ENCODE peak calls at places on chromosomes 4 and X, in nine cellular contexts. One of them, this sample, is unnamed.

GRCh38 chrX:22950278-22951266 is 49.2 kb upstream of the DDX53 start:
- DNase-seq in IMR-90: peak; percentile 89
- DNase-seq in tibial nerve: no peak
- DNase-seq in endodermal cell: no peak
- DNase-seq in dorsolateral prefrontal cortex: no peak
- DNase-seq in left ventricle myocardium inferior: no peak
- DNase-seq in colonic mucosa: peak; percentile 18
- DNase-seq in psoas muscle: no peak
- DNase-seq in uterus: no peak
- DNase-seq in this sample: peak; percentile 46

GRCh38 chr4:106316773-106317409 is 541 bp downstream of the AIMP1 start:
- DNase-seq in IMR-90: no peak
- DNase-seq in tibial nerve: no peak
- DNase-seq in endodermal cell: no peak
- DNase-seq in dorsolateral prefrontal cortex: no peak
- DNase-seq in left ventricle myocardium inferior: no peak
- DNase-seq in colonic mucosa: no peak
- DNase-seq in psoas muscle: no peak
- DNase-seq in uterus: no peak
- DNase-seq in this sample: no peak

GRCh38 chrX:10050481-10050880 is 83.3 kb downstream of the CLDN34 start:
- DNase-seq in IMR-90: peak; percentile 8
- DNase-seq in tibial nerve: no peak
- DNase-seq in endodermal cell: peak; percentile 76
- DNase-seq in dorsolateral prefrontal cortex: no peak
- DNase-seq in left ventricle myocardium inferior: peak; percentile 22
- DNase-seq in colonic mucosa: no peak
- DNase-seq in psoas muscle: no peak
- DNase-seq in uterus: no peak
- DNase-seq in this sample: no peak

GRCh38 chrX:42028113-42028512 is 104.8 kb upstream of the CASK start:
- DNase-seq in IMR-90: no peak
- DNase-seq in tibial nerve: no peak
- DNase-seq in endodermal cell: no peak
- DNase-seq in dorsolateral prefrontal cortex: no peak
- DNase-seq in left ventricle myocardium inferior: no peak
- DNase-seq in colonic mucosa: no peak
- DNase-seq in psoas muscle: no peak
- DNase-seq in uterus: no peak
- DNase-seq in this sample: no peak

GRCh38 chr4:5220028-5220427 is 168.7 kb downstream of the STK32B start:
- DNase-seq in IMR-90: peak; percentile 29
- DNase-seq in tibial nerve: no peak
- DNase-seq in endodermal cell: peak; percentile 66
- DNase-seq in dorsolateral prefrontal cortex: no peak
- DNase-seq in left ventricle myocardium inferior: no peak
- DNase-seq in colonic mucosa: no peak
- DNase-seq in psoas muscle: no peak
- DNase-seq in uterus: no peak
- DNase-seq in this sample: peak; percentile 2

GRCh38 chr4:159398236-159398638 is 295.4 kb downstream of the RAPGEF2 start:
- DNase-seq in IMR-90: peak; percentile 63
- DNase-seq in tibial nerve: no peak
- DNase-seq in endodermal cell: no peak
- DNase-seq in dorsolateral prefrontal cortex: no peak
- DNase-seq in left ventricle myocardium inferior: no peak
- DNase-seq in colonic mucosa: no peak
- DNase-seq in psoas muscle: no peak
- DNase-seq in uterus: no peak
- DNase-seq in this sample: no peak

GRCh38 chrX:104566921-104567501 is 1.0 kb downstream of the IL1RAPL2 start:
- DNase-seq in IMR-90: no peak
- DNase-seq in tibial nerve: no peak
- DNase-seq in endodermal cell: peak; percentile 60
- DNase-seq in dorsolateral prefrontal cortex: no peak
- DNase-seq in left ventricle myocardium inferior: no peak
- DNase-seq in colonic mucosa: no peak
- DNase-seq in psoas muscle: no peak
- DNase-seq in uterus: no peak
- DNase-seq in this sample: no peak

GRCh38 chr4:101597204-101597603 is 193.3 kb upstream of the BANK1 start:
- DNase-seq in IMR-90: no peak
- DNase-seq in tibial nerve: no peak
- DNase-seq in endodermal cell: no peak
- DNase-seq in dorsolateral prefrontal cortex: no peak
- DNase-seq in left ventricle myocardium inferior: no peak
- DNase-seq in colonic mucosa: no peak
- DNase-seq in psoas muscle: no peak
- DNase-seq in uterus: no peak
- DNase-seq in this sample: no peak

GRCh38 chr4:78551420-78552351 is at the start of gene ANXA3:
- DNase-seq in IMR-90: no peak
- DNase-seq in tibial nerve: no peak
- DNase-seq in endodermal cell: peak; percentile 91
- DNase-seq in dorsolateral prefrontal cortex: no peak
- DNase-seq in left ventricle myocardium inferior: peak; percentile 66
- DNase-seq in colonic mucosa: peak; percentile 83
- DNase-seq in psoas muscle: peak; percentile 26
- DNase-seq in uterus: no peak
- DNase-seq in this sample: peak; percentile 78

GRCh38 chrX:12704706-12705105 is 86.5 kb upstream of the PRPS2 start:
- DNase-seq in IMR-90: no peak
- DNase-seq in tibial nerve: no peak
- DNase-seq in endodermal cell: no peak
- DNase-seq in dorsolateral prefrontal cortex: no peak
- DNase-seq in left ventricle myocardium inferior: no peak
- DNase-seq in colonic mucosa: no peak
- DNase-seq in psoas muscle: no peak
- DNase-seq in uterus: no peak
- DNase-seq in this sample: no peak

GRCh38 chrX:139820358-139820984 is 112.4 kb downstream of the ATP11C start:
- DNase-seq in IMR-90: no peak
- DNase-seq in tibial nerve: no peak
- DNase-seq in endodermal cell: no peak
- DNase-seq in dorsolateral prefrontal cortex: no peak
- DNase-seq in left ventricle myocardium inferior: no peak
- DNase-seq in colonic mucosa: no peak
- DNase-seq in psoas muscle: no peak
- DNase-seq in uterus: no peak
- DNase-seq in this sample: no peak

GRCh38 chr4:65311120-65311519 is 359.2 kb downstream of the EPHA5 start:
- DNase-seq in IMR-90: no peak
- DNase-seq in tibial nerve: no peak
- DNase-seq in endodermal cell: no peak
- DNase-seq in dorsolateral prefrontal cortex: no peak
- DNase-seq in left ventricle myocardium inferior: no peak
- DNase-seq in colonic mucosa: no peak
- DNase-seq in psoas muscle: no peak
- DNase-seq in uterus: no peak
- DNase-seq in this sample: no peak

GRCh38 chr4:1470816-1471442 is 64.7 kb upstream of the NKX1-1 start:
- DNase-seq in IMR-90: no peak
- DNase-seq in tibial nerve: no peak
- DNase-seq in endodermal cell: peak; percentile 30
- DNase-seq in dorsolateral prefrontal cortex: peak; percentile 13
- DNase-seq in left ventricle myocardium inferior: no peak
- DNase-seq in colonic mucosa: no peak
- DNase-seq in psoas muscle: no peak
- DNase-seq in uterus: peak; percentile 4
- DNase-seq in this sample: no peak

GRCh38 chr4:151530783-151531182 is 121.8 kb downstream of the FHIP1A start:
- DNase-seq in IMR-90: no peak
- DNase-seq in tibial nerve: no peak
- DNase-seq in endodermal cell: no peak
- DNase-seq in dorsolateral prefrontal cortex: no peak
- DNase-seq in left ventricle myocardium inferior: no peak
- DNase-seq in colonic mucosa: no peak
- DNase-seq in psoas muscle: no peak
- DNase-seq in uterus: no peak
- DNase-seq in this sample: no peak

GRCh38 chr4:123481034-123481433 is 84.4 kb downstream of the SPRY1 start:
- DNase-seq in IMR-90: peak; percentile 92
- DNase-seq in tibial nerve: no peak
- DNase-seq in endodermal cell: no peak
- DNase-seq in dorsolateral prefrontal cortex: no peak
- DNase-seq in left ventricle myocardium inferior: no peak
- DNase-seq in colonic mucosa: no peak
- DNase-seq in psoas muscle: no peak
- DNase-seq in uterus: no peak
- DNase-seq in this sample: no peak

GRCh38 chrX:115609621-115610020 is 48.6 kb downstream of the PLS3 start:
- DNase-seq in IMR-90: no peak
- DNase-seq in tibial nerve: no peak
- DNase-seq in endodermal cell: no peak
- DNase-seq in dorsolateral prefrontal cortex: no peak
- DNase-seq in left ventricle myocardium inferior: no peak
- DNase-seq in colonic mucosa: no peak
- DNase-seq in psoas muscle: no peak
- DNase-seq in uterus: no peak
- DNase-seq in this sample: no peak

GRCh38 chr4:127141857-127142256 is 490.9 kb upstream of the INTU start:
- DNase-seq in IMR-90: peak; percentile 76
- DNase-seq in tibial nerve: no peak
- DNase-seq in endodermal cell: no peak
- DNase-seq in dorsolateral prefrontal cortex: no peak
- DNase-seq in left ventricle myocardium inferior: no peak
- DNase-seq in colonic mucosa: no peak
- DNase-seq in psoas muscle: no peak
- DNase-seq in uterus: no peak
- DNase-seq in this sample: no peak

GRCh38 chrX:110172215-110172614 is 145.7 kb downstream of the AMMECR1 start:
- DNase-seq in IMR-90: no peak
- DNase-seq in tibial nerve: no peak
- DNase-seq in endodermal cell: peak; percentile 24
- DNase-seq in dorsolateral prefrontal cortex: no peak
- DNase-seq in left ventricle myocardium inferior: no peak
- DNase-seq in colonic mucosa: no peak
- DNase-seq in psoas muscle: no peak
- DNase-seq in uterus: no peak
- DNase-seq in this sample: no peak

GRCh38 chr4:185761352-185762235 is 50.4 kb downstream of the SORBS2 start:
- DNase-seq in IMR-90: no peak
- DNase-seq in tibial nerve: no peak
- DNase-seq in endodermal cell: no peak
- DNase-seq in dorsolateral prefrontal cortex: no peak
- DNase-seq in left ventricle myocardium inferior: no peak
- DNase-seq in colonic mucosa: no peak
- DNase-seq in psoas muscle: no peak
- DNase-seq in uterus: no peak
- DNase-seq in this sample: no peak
- H3K27ac ChIP-seq in IMR-90: no peak overlapping the region
- H3K27ac ChIP-seq in tibial nerve: no peak overlapping the region
- H3K27ac ChIP-seq in endodermal cell: no peak overlapping the region
- H3K27ac ChIP-seq in dorsolateral prefrontal cortex: no peak overlapping the region
- H3K27ac ChIP-seq in left ventricle myocardium inferior: peak overlapping the region; percentile 86
- H3K27ac ChIP-seq in colonic mucosa: no peak overlapping the region
- H3K27ac ChIP-seq in psoas muscle: no peak overlapping the region
- H3K27ac ChIP-seq in uterus: peak overlapping the region; percentile 24
- H3K27ac ChIP-seq in this sample: no peak overlapping the region

DNA sequence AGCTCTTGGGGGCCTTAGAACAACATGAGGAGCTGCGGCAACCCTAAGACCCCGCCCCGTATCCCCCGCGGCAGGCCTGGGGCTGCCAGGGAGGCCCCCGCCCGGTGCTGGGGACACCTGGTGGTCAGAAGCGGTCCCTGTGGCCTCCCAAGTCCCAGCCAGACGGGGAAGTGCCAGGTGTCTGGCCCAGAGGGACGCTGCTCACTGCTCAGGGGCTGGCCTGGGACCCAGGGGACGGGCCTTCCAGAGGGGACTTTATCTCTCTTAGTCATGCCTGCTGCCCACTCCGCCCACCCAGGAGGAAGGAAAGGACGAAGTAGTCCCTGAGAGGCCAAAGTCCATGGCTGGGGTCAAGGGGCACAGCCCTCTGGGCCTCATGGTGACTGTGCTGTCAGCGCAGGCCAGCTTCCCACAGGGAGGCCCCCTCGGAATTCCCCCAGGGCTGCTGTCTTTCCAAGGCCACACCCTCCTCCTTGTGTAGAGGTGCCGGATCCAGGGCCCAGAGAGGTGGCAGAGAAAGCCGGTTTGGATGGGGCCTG is 31.0 kb upstream of the HTRA3 start:
- DNase-seq in IMR-90: no peak
- DNase-seq in tibial nerve: no peak
- DNase-seq in endodermal cell: peak; percentile 87
- DNase-seq in dorsolateral prefrontal cortex: no peak
- DNase-seq in left ventricle myocardium inferior: no peak
- DNase-seq in colonic mucosa: no peak
- DNase-seq in psoas muscle: no peak
- DNase-seq in uterus: no peak
- DNase-seq in this sample: no peak
- TF ChIP-seq CTCF in IMR-90: peak; percentile 39
- TF ChIP-seq CTCF in tibial nerve: no peak
- TF ChIP-seq CTCF in endodermal cell: peak; percentile 88
- TF ChIP-seq CTCF in dorsolateral prefrontal cortex: no peak
- TF ChIP-seq CTCF in left ventricle myocardium inferior: peak; percentile 45
- TF ChIP-seq CTCF in colonic mucosa: no peak
- TF ChIP-seq CTCF in psoas muscle: peak; percentile 15
- TF ChIP-seq CTCF in uterus: no peak
- TF ChIP-seq CTCF in this sample: no peak

GRCh38 chrX:154399527-154400368 is 1.6 kb downstream of the RPL10 start:
- DNase-seq in IMR-90: no peak
- DNase-seq in tibial nerve: no peak
- DNase-seq in endodermal cell: peak; percentile 31
- DNase-seq in dorsolateral prefrontal cortex: no peak
- DNase-seq in left ventricle myocardium inferior: no peak
- DNase-seq in colonic mucosa: no peak
- DNase-seq in psoas muscle: no peak
- DNase-seq in uterus: no peak
- DNase-seq in this sample: no peak
- H3K27ac ChIP-seq in IMR-90: peak overlapping the region; percentile 91
- H3K27ac ChIP-seq in tibial nerve: peak overlapping the region; percentile 99
- H3K27ac ChIP-seq in endodermal cell: no peak overlapping the region
- H3K27ac ChIP-seq in dorsolateral prefrontal cortex: peak overlapping the region; percentile 97
- H3K27ac ChIP-seq in left ventricle myocardium inferior: peak overlapping the region; percentile 99
- H3K27ac ChIP-seq in colonic mucosa: peak overlapping the region; percentile 96
- H3K27ac ChIP-seq in psoas muscle: peak overlapping the region; percentile 97
- H3K27ac ChIP-seq in uterus: peak overlapping the region; percentile 92
- H3K27ac ChIP-seq in this sample: peak overlapping the region; percentile 95

DNA sequence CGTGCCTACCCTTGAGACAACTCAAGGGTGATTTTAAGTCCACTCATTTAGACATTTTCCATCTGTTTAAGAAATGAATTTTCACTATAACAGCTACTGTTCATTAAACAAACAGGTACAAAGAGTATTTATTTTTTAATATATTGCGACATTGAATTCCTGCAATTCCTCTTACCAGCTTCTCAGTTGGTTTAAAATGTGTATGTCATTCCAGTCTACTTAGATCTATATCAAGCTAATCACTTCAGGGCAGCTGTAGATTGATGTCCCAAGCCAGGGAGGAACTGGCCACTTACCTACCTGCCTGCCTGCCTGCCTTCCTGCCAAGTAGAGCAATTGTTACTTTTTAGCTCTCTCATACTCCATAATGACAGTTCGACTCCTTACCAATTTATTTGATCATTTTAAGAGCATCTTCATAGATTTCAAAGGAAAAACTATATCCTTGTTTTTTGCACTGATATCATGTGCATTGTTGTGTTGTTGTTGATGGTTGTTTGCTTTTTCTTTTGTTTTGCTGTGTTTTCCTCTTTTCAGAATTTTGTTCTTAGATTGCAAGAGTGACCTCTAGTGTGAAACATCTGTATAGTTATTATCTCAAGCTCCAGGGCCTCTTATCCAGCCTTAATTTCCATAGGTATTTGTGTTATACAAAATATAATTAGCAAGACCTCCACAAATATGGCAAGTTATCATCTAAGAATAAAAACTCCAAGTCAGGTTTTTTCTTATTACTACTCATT is 120.9 kb upstream of the NRK start:
- DNase-seq in IMR-90: no peak
- DNase-seq in tibial nerve: no peak
- DNase-seq in endodermal cell: no peak
- DNase-seq in dorsolateral prefrontal cortex: no peak
- DNase-seq in left ventricle myocardium inferior: no peak
- DNase-seq in colonic mucosa: no peak
- DNase-seq in psoas muscle: no peak
- DNase-seq in uterus: no peak
- DNase-seq in this sample: peak; percentile 3
- TF ChIP-seq CTCF in IMR-90: peak; percentile 7
- TF ChIP-seq CTCF in tibial nerve: no peak
- TF ChIP-seq CTCF in endodermal cell: peak; percentile 63
- TF ChIP-seq CTCF in dorsolateral prefrontal cortex: no peak
- TF ChIP-seq CTCF in left ventricle myocardium inferior: peak; percentile 40
- TF ChIP-seq CTCF in colonic mucosa: no peak
- TF ChIP-seq CTCF in psoas muscle: peak; percentile 37
- TF ChIP-seq CTCF in uterus: no peak
- TF ChIP-seq CTCF in this sample: peak; percentile 10

This sample was measured in RWPE1.